ENCODE peak calls at places on chromosome 5, in nine cellular contexts. S is IMR-90, M is thyroid gland, W is keratinocyte, E is WTC11, X is SK-N-SH, F is endothelial cell of umbilical vein, J is progenitor cell of endocrine pancreas, Z is Panc1. N is an unnamed sample.
A peak's percentile ranks its signal among the peaks of the same experiment; 100 is the strongest.

GRCh38 chr5:137091473-137091872 is 407.7 kb downstream of the SPOCK1 start:
- DNase-seq in M (no peak), Z (no peak), S (no peak), X (no peak), E (peak; percentile 64), W (no peak), F (no peak), J (no peak), N (no peak)

GRCh38 chr5:141757402-141757801 is 75.4 kb upstream of the ARAP3 start:
- DNase-seq in S (peak; percentile 41), F (peak; percentile 57), M (peak; percentile 11), Z (no peak), W (peak; percentile 7), X (peak; percentile 80), E (peak; percentile 70), J (no peak), N (no peak)

GRCh38 chr5:106269252-106269843 is 1401.4 kb downstream of the EFNA5 start:
- DNase-seq in J (no peak), S (peak; percentile 57), F (peak; percentile 43), X (no peak), M (no peak), E (no peak), W (peak; percentile 7), Z (no peak), N (no peak)

GRCh38 chr5:147613359-147613758 is 103.5 kb upstream of the DPYSL3 start:
- DNase-seq in F (no peak), Z (no peak), M (no peak), E (no peak), J (no peak), S (peak; percentile 49), W (no peak), X (no peak), N (no peak)

GRCh38 chr5:149114403-149115312 is 26.6 kb upstream of the ABLIM3 start:
- DNase-seq in F (peak; percentile 88), M (peak; percentile 33), S (peak; percentile 84), E (peak; percentile 59), Z (peak; percentile 78), J (peak; percentile 31), W (no peak), X (peak; percentile 54), N (no peak)

GRCh38 chr5:80963966-80964481 is 3.9 kb downstream of the RASGRF2 start:
- DNase-seq in Z (no peak), E (no peak), S (peak; percentile 82), X (no peak), J (no peak), M (no peak), F (no peak), W (no peak), N (no peak)

GRCh38 chr5:64509798-64510197 is 4.0 kb downstream of the RGS7BP start:
- DNase-seq in M (no peak), J (no peak), E (no peak), W (no peak), S (no peak), F (peak; percentile 90), Z (no peak), X (no peak), N (no peak)

GRCh38 chr5:87121315-87122170 is 146.1 kb upstream of the RASA1 start:
- DNase-seq in J (no peak), F (peak; percentile 89), X (no peak), S (peak; percentile 91), M (no peak), W (no peak), Z (peak; percentile 51), E (no peak), N (peak; percentile 31)

GRCh38 chr5:24633705-24634325 is 11.0 kb downstream of the CDH10 start:
- DNase-seq in J (no peak), W (no peak), Z (peak; percentile 24), M (no peak), S (peak; percentile 11), F (peak; percentile 20), E (no peak), X (peak; percentile 6), N (peak; percentile 8)

GRCh38 chr5:124949862-124950261 is 203.4 kb upstream of the ZNF608 start:
- DNase-seq in F (no peak), Z (no peak), W (no peak), E (no peak), M (no peak), J (no peak), X (no peak), S (no peak), N (no peak)

GRCh38 chr5:79109527-79110492 is 1.8 kb upstream of the BHMT start:
- DNase-seq in M (no peak), S (no peak), F (no peak), X (no peak), E (peak; percentile 64), J (no peak), Z (peak; percentile 2), W (no peak), N (peak; percentile 61)

GRCh38 chr5:177495243-177496060 is 2.0 kb downstream of the PDLIM7 start:
- DNase-seq in Z (no peak), F (peak; percentile 86), S (peak; percentile 88), W (no peak), X (peak; percentile 48), E (peak; percentile 85), J (no peak), M (no peak), N (peak; percentile 67)

GRCh38 chr5:177496111-177497010 is 1.0 kb downstream of the PDLIM7 start:
- DNase-seq in S (peak; percentile 94), F (peak; percentile 87), X (peak; percentile 83), M (peak; percentile 76), W (peak; percentile 53), E (peak; percentile 88), Z (no peak), J (peak; percentile 72), N (peak; percentile 43)

GRCh38 chr5:177498013-177498847 is 826 bp upstream of the PDLIM7 start:
- DNase-seq in F (no peak), J (no peak), E (peak; percentile 67), M (peak; percentile 42), X (no peak), Z (no peak), S (no peak), W (no peak), N (no peak)

GRCh38 chr5:177497011-177497296 is 450 bp downstream of the PDLIM7 start:
- DNase-seq in S (no peak), E (no peak), X (no peak), M (no peak), J (no peak), W (no peak), Z (no peak), F (no peak), N (no peak)

DNA sequence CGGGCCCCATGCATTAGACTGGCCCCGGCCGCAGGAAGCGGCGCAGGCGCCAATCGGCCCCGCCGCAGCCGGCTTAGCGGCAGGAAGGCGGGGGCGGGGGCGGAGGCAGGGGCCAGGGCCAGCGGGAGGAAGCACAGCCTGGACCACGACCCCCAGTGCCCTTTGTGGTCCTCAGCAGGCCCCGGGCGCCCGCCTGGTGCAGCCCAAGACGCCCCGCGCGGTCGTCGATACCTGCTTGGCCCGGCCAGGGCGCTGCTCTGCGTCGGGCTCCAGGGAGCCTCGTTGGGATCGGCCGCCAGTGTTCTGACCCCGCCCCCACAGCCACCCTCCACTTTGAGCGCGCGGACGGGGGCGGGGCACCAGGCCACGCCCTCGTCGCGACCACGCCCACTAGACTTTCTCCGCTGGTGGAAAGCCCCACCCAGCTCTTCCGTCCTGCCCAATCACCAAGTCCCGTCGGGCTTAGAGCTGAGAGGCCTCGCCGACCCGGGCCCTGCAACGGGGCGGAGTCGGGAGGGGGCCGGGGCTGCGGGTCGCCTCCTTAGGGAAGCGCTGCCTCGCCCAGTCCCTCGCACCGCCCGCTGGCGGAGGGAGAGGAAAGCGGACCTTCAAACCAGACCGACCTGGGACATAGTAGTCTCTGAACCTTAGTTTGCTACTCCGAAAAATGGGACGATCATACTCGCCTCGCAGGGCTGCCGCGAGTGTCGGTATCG is at the start of gene PDLIM7:
- DNase-seq in E (peak; percentile 97), X (peak; percentile 98), M (peak; percentile 94), W (peak; percentile 93), F (peak; percentile 98), J (peak; percentile 97), S (peak; percentile 97), Z (no peak), N (peak; percentile 99)
- TF ChIP-seq CTCF in E (no peak), X (no peak), M (no peak), W (no peak), F (no peak), J (peak; percentile 18), S (no peak), Z (peak; percentile 6), N (no peak)

DNA sequence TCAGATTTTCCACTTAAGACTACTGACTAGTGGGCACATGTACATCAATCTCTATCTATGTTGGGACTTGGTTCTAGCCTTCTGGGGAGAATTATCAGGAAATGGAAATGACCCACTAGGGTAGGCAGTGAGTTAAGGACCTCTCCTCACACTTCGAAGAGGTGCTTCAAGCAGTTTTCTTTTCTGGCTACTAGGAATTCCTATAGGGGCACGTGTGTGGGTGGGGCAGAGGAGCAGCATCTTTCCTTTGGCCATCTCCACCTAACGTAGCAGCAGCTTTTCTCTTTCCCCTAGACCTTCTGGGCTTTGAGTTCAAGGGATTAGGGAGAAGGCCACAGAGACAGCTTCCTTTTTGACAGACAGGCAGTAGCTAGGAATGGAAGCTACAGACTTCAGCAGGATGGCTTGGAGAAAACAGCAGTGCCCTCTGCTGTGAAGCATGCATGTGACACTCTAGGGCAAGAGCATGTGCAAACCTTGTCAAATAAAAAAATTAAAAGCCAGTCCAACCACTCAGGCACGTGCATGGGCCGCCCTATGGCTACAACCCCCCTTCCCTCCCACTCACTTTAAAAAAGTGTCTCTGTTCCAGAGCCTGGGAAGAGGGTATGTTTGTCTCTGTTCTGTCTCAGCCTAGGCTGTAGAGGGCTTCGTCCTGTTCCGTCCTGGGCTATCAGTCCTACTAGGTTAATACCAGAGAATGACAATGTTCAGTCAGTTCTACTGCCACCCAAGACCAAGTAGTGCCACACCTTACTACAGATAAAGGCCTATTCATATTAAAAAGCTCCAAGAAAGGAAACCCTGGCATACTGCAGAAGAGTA is 8.7 kb upstream of the GFRA3 start:
- DNase-seq in F (peak; percentile 63), S (peak; percentile 67), E (peak; percentile 57), J (peak; percentile 19), W (peak; percentile 17), Z (peak; percentile 13), X (peak; percentile 74), M (peak; percentile 41), N (no peak)
- TF ChIP-seq CTCF in F (peak; percentile 18), S (peak; percentile 64), E (no peak), J (peak; percentile 69), W (peak; percentile 76), Z (peak; percentile 79), X (peak; percentile 63), M (no peak), N (peak; percentile 43)

GRCh38 chr5:117590944-117591343 is 1016.3 kb upstream of the SEMA6A start:
- DNase-seq in E (no peak), X (peak; percentile 13), M (no peak), Z (no peak), S (peak; percentile 8), W (no peak), J (no peak), F (no peak), N (peak; percentile 15)
- TF ChIP-seq CTCF in E (no peak), X (no peak), M (no peak), Z (peak; percentile 15), S (peak; percentile 45), W (peak; percentile 48), J (peak; percentile 53), F (no peak), N (peak; percentile 52)

DNA sequence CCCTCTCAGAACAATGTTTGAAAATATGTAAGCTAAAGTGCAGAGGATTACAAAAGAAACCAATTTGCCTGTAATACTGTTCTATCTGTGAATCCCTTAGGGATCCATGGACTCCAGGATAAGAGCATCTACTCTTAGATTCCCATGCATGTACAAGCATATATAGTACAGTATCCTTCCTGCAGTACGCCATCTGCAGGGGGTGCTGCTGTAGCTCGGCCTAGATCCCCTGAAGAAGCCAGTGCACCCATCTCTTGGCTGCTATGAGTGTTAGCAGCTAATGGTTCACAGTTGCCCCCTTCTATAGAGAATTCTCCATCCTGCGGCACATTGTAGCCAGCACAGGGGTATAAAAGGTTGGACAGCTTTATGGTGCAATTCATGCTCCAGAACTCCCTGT is 61.8 kb upstream of the SLC30A5 start:
- DNase-seq in F (no peak), Z (no peak), W (no peak), J (no peak), S (no peak), M (no peak), X (no peak), E (no peak), N (no peak)
- TF ChIP-seq CTCF in F (no peak), Z (peak; percentile 32), W (no peak), J (no peak), S (no peak), M (no peak), X (no peak), E (no peak), N (no peak)